ENCODE peak calls at places on chromosomes 3 and 15, in ten cellular contexts. D, A, L, W, N, M, K, I, B and Q are unnamed samples.

GRCh38 chr3:136151219-136151618 is 44.9 kb downstream of the MSL2 start:
- DNase-seq in D (no peak), A (no peak), L (no peak), W (no peak), N (no peak), M (no peak), K (no peak), I (no peak), B (no peak), Q (no peak)

GRCh38 chr3:30511524-30512278 is 94.7 kb upstream of the TGFBR2 start:
- DNase-seq in D (no peak), A (no peak), L (peak; percentile 81), W (no peak), N (peak; percentile 92), M (no peak), K (peak; percentile 5), I (peak; percentile 98), B (peak; percentile 35), Q (no peak)

GRCh38 chr3:130699765-130700164 is 46.9 kb downstream of the PIK3R4 start:
- DNase-seq in D (peak; percentile 29), A (peak; percentile 67), L (peak; percentile 7), W (no peak), N (peak; percentile 63), M (peak; percentile 7), K (peak; percentile 28), I (peak; percentile 58), B (peak; percentile 20), Q (no peak)

GRCh38 chr3:185353823-185354614 is 8.9 kb upstream of the MAP3K13 start:
- DNase-seq in D (peak; percentile 77), A (peak; percentile 91), L (peak; percentile 34), W (peak; percentile 52), N (peak; percentile 49), M (peak; percentile 84), K (peak; percentile 95), I (peak; percentile 91), B (peak; percentile 51), Q (peak; percentile 52)

GRCh38 chr3:157914882-157915281 is 191.3 kb downstream of the SHOX2 start:
- DNase-seq in D (no peak), A (peak; percentile 30), L (no peak), W (no peak), N (no peak), M (peak; percentile 22), K (peak; percentile 9), I (peak; percentile 75), B (no peak), Q (no peak)

GRCh38 chr3:76010252-76010651 is 224.9 kb upstream of the ZNF717 start:
- DNase-seq in D (no peak), A (no peak), L (no peak), W (no peak), N (no peak), M (no peak), K (no peak), I (no peak), B (no peak), Q (no peak)

GRCh38 chr15:85379403-85380131 is 836 bp upstream of the AKAP13 start:
- DNase-seq in D (no peak), A (peak; percentile 23), L (peak; percentile 13), W (peak; percentile 27), N (peak; percentile 58), M (no peak), K (peak; percentile 64), I (peak; percentile 33), B (peak; percentile 39), Q (peak; percentile 30)

GRCh38 chr15:80442728-80443403 is 38.7 kb downstream of the ARNT2 start:
- DNase-seq in D (no peak), A (no peak), L (no peak), W (no peak), N (no peak), M (no peak), K (no peak), I (peak; percentile 26), B (no peak), Q (no peak)

GRCh38 chr3:134794950-134795775 is at the start of gene EPHB1:
- DNase-seq in D (peak; percentile 91), A (peak; percentile 98), L (peak; percentile 96), W (peak; percentile 11), N (peak; percentile 95), M (peak; percentile 88), K (peak; percentile 86), I (peak; percentile 79), B (peak; percentile 91), Q (peak; percentile 19)

GRCh38 chr3:31531465-31531991 is 1.2 kb upstream of the STT3B start:
- DNase-seq in D (no peak), A (peak; percentile 18), L (no peak), W (no peak), N (no peak), M (no peak), K (peak; percentile 40), I (peak; percentile 25), B (peak; percentile 55), Q (no peak)

GRCh38 chr3:127277591-127277990 is 10.3 kb downstream of the PRR20G start:
- DNase-seq in D (no peak), A (no peak), L (no peak), W (no peak), N (peak; percentile 38), M (no peak), K (no peak), I (peak; percentile 18), B (peak; percentile 31), Q (no peak)

GRCh38 chr3:159443266-159443665 is 545.4 kb upstream of the IL12A start:
- DNase-seq in D (no peak), A (no peak), L (peak; percentile 52), W (no peak), N (peak; percentile 58), M (no peak), K (no peak), I (no peak), B (no peak), Q (no peak)

GRCh38 chr15:65286069-65286703 is 497 bp downstream of the PARP16 start:
- DNase-seq in D (no peak), A (peak; percentile 58), L (no peak), W (no peak), N (peak; percentile 61), M (no peak), K (peak; percentile 58), I (peak; percentile 18), B (no peak), Q (no peak)

GRCh38 chr3:106249159-106249558 is 380.3 kb upstream of the CBLB start:
- DNase-seq in D (no peak), A (no peak), L (peak; percentile 15), W (no peak), N (peak; percentile 39), M (no peak), K (no peak), I (peak; percentile 72), B (no peak), Q (no peak)

GRCh38 chr3:112848196-112848595 is 1.5 kb upstream of the CD200R1L start:
- DNase-seq in D (no peak), A (no peak), L (no peak), W (no peak), N (no peak), M (no peak), K (no peak), I (no peak), B (no peak), Q (no peak)

GRCh38 chr3:106710596-106710995 is 666.6 kb upstream of the CCDC54 start:
- DNase-seq in D (no peak), A (no peak), L (no peak), W (no peak), N (no peak), M (no peak), K (no peak), I (no peak), B (peak; percentile 27), Q (no peak)